ENCODE peak calls at places on chromosomes 12 and 14, in five cellular contexts. D, K, X, Z and T are unnamed samples.

GRCh38 chr14:83379371-83379770 is 1845.7 kb upstream of the SEL1L start:
- DNase-seq in D (no peak), X (no peak), K (no peak), Z (no peak), T (no peak)

GRCh38 chr12:56377310-56377988 is 14.8 kb upstream of the APOF start:
- DNase-seq in D (no peak), X (no peak), Z (no peak), K (peak), T (no peak)

GRCh38 chr12:46354111-46354798 is 18.3 kb downstream of the SLC38A2 start:
- DNase-seq in X (no peak), K (peak), D (no peak), Z (no peak), T (no peak)

GRCh38 chr12:80064269-80064668 is 35.1 kb upstream of the OTOGL start:
- DNase-seq in Z (no peak), K (peak), D (no peak), X (no peak), T (no peak)

GRCh38 chr12:132127041-132127440 is 17.1 kb downstream of the DDX51 start:
- DNase-seq in Z (no peak), X (no peak), K (no peak), D (no peak), T (no peak)

GRCh38 chr14:37600880-37601741 is 5.7 kb downstream of the TTC6 start:
- DNase-seq in X (no peak), D (no peak), Z (no peak), K (no peak), T (no peak)

GRCh38 chr12:111099186-111099585 is 178.8 kb upstream of the MYL2 start:
- DNase-seq in D (no peak), K (no peak), Z (no peak), X (no peak), T (no peak)

GRCh38 chr14:100135784-100136183 is 23.7 kb downstream of the DEGS2 start:
- DNase-seq in X (no peak), K (no peak), D (no peak), Z (no peak), T (no peak)

GRCh38 chr12:76679778-76680177 is 84.1 kb upstream of the ZDHHC17 start:
- DNase-seq in K (no peak), Z (no peak), D (no peak), X (no peak), T (no peak)

GRCh38 chr14:39946796-39947195 is 514.6 kb upstream of the FBXO33 start:
- DNase-seq in K (no peak), X (no peak), Z (no peak), D (peak), T (no peak)

GRCh38 chr12:67952787-67953186 is 36.5 kb upstream of the IFNG-AS1 start:
- DNase-seq in K (no peak), Z (no peak), D (no peak), X (no peak), T (no peak)

GRCh38 chr12:25557830-25558436 is 4.8 kb upstream of the LMNTD1 start:
- DNase-seq in X (no peak), Z (peak), K (peak), D (no peak), T (peak)

GRCh38 chr12:56086096-56086495 is 6.1 kb downstream of the ERBB3 start:
- DNase-seq in Z (no peak), D (no peak), X (no peak), K (no peak), T (no peak)

GRCh38 chr14:90717916-90718315 is 98.3 kb downstream of the TTC7B start:
- DNase-seq in D (no peak), K (no peak), Z (no peak), X (no peak), T (no peak)

GRCh38 chr12:58588771-58589170 is 331.5 kb downstream of the LRIG3 start:
- DNase-seq in Z (no peak), X (no peak), D (no peak), K (peak), T (no peak)

GRCh38 chr12:5511256-5511643 is 79.3 kb downstream of the NTF3 start:
- DNase-seq in Z (no peak), D (no peak), K (no peak), X (no peak), T (no peak)

GRCh38 chr12:95605087-95605486 is 53.8 kb upstream of the USP44 start:
- DNase-seq in Z (no peak), D (no peak), K (peak), X (no peak), T (no peak)

GRCh38 chr12:69988601-69989194 is 163.7 kb downstream of the MYRFL start:
- DNase-seq in Z (no peak), X (no peak), D (no peak), K (peak), T (no peak)

GRCh38 chr14:96502621-96503251 is 554 bp downstream of the PAPOLA start:
- DNase-seq in Z (peak), D (no peak), K (peak), X (peak), T (peak)

GRCh38 chr12:54421873-54422250 is 2.8 kb upstream of the ITGA5 start:
- DNase-seq in X (no peak), D (no peak), Z (no peak), K (no peak), T (no peak)

GRCh38 chr12:62301799-62302133 is 41.6 kb downstream of the USP15 start:
- DNase-seq in Z (no peak), X (no peak), D (no peak), K (no peak), T (no peak)

GRCh38 chr12:67433393-67434175 is 164.4 kb downstream of the CAND1 start:
- DNase-seq in K (peak), X (no peak), Z (no peak), D (no peak), T (no peak)

GRCh38 chr12:104243971-104244370 is 28.4 kb downstream of the TXNRD1 start:
- DNase-seq in K (no peak), X (no peak), Z (no peak), D (no peak), T (no peak)

GRCh38 chr14:36767603-36768281 is 106.1 kb downstream of the PAX9 start:
- DNase-seq in Z (peak), K (peak), X (no peak), D (no peak), T (peak)